ENCODE peak calls at places on chromosomes 16 and 17, in eight cellular contexts. One of them, this sample, is unnamed.

GRCh38 chr17:63399856-63400255 is 46.2 kb downstream of the CYB561 start:
- DNase-seq in lung: peak; percentile 56
- DNase-seq in keratinocyte: no peak
- DNase-seq in CD8-positive, alpha-beta T cell: no peak
- DNase-seq in stomach: peak; percentile 40
- DNase-seq in thoracic aorta: no peak
- DNase-seq in psoas muscle: peak; percentile 65
- DNase-seq in SJCRH30: peak; percentile 96
- DNase-seq in this sample: peak; percentile 48

GRCh38 chr17:71899317-71899716 is 221.5 kb upstream of the SOX9 start:
- DNase-seq in lung: no peak
- DNase-seq in keratinocyte: no peak
- DNase-seq in CD8-positive, alpha-beta T cell: no peak
- DNase-seq in stomach: no peak
- DNase-seq in thoracic aorta: no peak
- DNase-seq in psoas muscle: no peak
- DNase-seq in SJCRH30: no peak
- DNase-seq in this sample: no peak

GRCh38 chr17:82524540-82524939 is 5.0 kb downstream of the FOXK2 start:
- DNase-seq in lung: no peak
- DNase-seq in keratinocyte: no peak
- DNase-seq in CD8-positive, alpha-beta T cell: no peak
- DNase-seq in stomach: no peak
- DNase-seq in thoracic aorta: no peak
- DNase-seq in psoas muscle: no peak
- DNase-seq in SJCRH30: no peak
- DNase-seq in this sample: no peak

GRCh38 chr17:79981090-79981489 is 54.6 kb downstream of the TBC1D16 start:
- DNase-seq in lung: no peak
- DNase-seq in keratinocyte: no peak
- DNase-seq in CD8-positive, alpha-beta T cell: no peak
- DNase-seq in stomach: no peak
- DNase-seq in thoracic aorta: no peak
- DNase-seq in psoas muscle: no peak
- DNase-seq in SJCRH30: no peak
- DNase-seq in this sample: no peak

GRCh38 chr17:61265397-61265796 is 134.2 kb upstream of the TBX2 start:
- DNase-seq in lung: no peak
- DNase-seq in keratinocyte: no peak
- DNase-seq in CD8-positive, alpha-beta T cell: no peak
- DNase-seq in stomach: no peak
- DNase-seq in thoracic aorta: no peak
- DNase-seq in psoas muscle: no peak
- DNase-seq in SJCRH30: no peak
- DNase-seq in this sample: no peak

GRCh38 chr16:47247691-47248090 is 103.9 kb upstream of the NETO2 start:
- DNase-seq in lung: no peak
- DNase-seq in keratinocyte: no peak
- DNase-seq in CD8-positive, alpha-beta T cell: no peak
- DNase-seq in stomach: no peak
- DNase-seq in thoracic aorta: no peak
- DNase-seq in psoas muscle: no peak
- DNase-seq in SJCRH30: no peak
- DNase-seq in this sample: no peak

GRCh38 chr16:17265177-17265576 is 205.6 kb downstream of the XYLT1 start:
- DNase-seq in lung: no peak
- DNase-seq in keratinocyte: no peak
- DNase-seq in CD8-positive, alpha-beta T cell: no peak
- DNase-seq in stomach: no peak
- DNase-seq in thoracic aorta: no peak
- DNase-seq in psoas muscle: no peak
- DNase-seq in SJCRH30: no peak
- DNase-seq in this sample: no peak

GRCh38 chr17:57662644-57663308 is 82.3 kb downstream of the CCDC182 start:
- DNase-seq in lung: peak; percentile 94
- DNase-seq in keratinocyte: peak; percentile 70
- DNase-seq in CD8-positive, alpha-beta T cell: no peak
- DNase-seq in stomach: peak; percentile 92
- DNase-seq in thoracic aorta: peak; percentile 88
- DNase-seq in psoas muscle: peak; percentile 97
- DNase-seq in SJCRH30: peak; percentile 97
- DNase-seq in this sample: peak; percentile 94

GRCh38 chr16:11976850-11977205 is 294 bp downstream of the SNX29 start:
- DNase-seq in lung: no peak
- DNase-seq in keratinocyte: no peak
- DNase-seq in CD8-positive, alpha-beta T cell: no peak
- DNase-seq in stomach: no peak
- DNase-seq in thoracic aorta: no peak
- DNase-seq in psoas muscle: peak; percentile 15
- DNase-seq in SJCRH30: no peak
- DNase-seq in this sample: no peak

GRCh38 chr17:44995602-44996001 is 27.5 kb upstream of the C1QL1 start:
- DNase-seq in lung: no peak
- DNase-seq in keratinocyte: no peak
- DNase-seq in CD8-positive, alpha-beta T cell: no peak
- DNase-seq in stomach: no peak
- DNase-seq in thoracic aorta: no peak
- DNase-seq in psoas muscle: no peak
- DNase-seq in SJCRH30: peak; percentile 74
- DNase-seq in this sample: no peak

GRCh38 chr17:67221062-67221998 is 23.7 kb downstream of the HELZ start:
- DNase-seq in lung: no peak
- DNase-seq in keratinocyte: no peak
- DNase-seq in CD8-positive, alpha-beta T cell: no peak
- DNase-seq in stomach: no peak
- DNase-seq in thoracic aorta: no peak
- DNase-seq in psoas muscle: no peak
- DNase-seq in SJCRH30: peak; percentile 72
- DNase-seq in this sample: no peak

GRCh38 chr16:56789360-56789759 is 59.4 kb downstream of the NUP93 start:
- DNase-seq in lung: peak; percentile 38
- DNase-seq in keratinocyte: no peak
- DNase-seq in CD8-positive, alpha-beta T cell: no peak
- DNase-seq in stomach: peak; percentile 73
- DNase-seq in thoracic aorta: no peak
- DNase-seq in psoas muscle: no peak
- DNase-seq in SJCRH30: peak; percentile 57
- DNase-seq in this sample: peak; percentile 47

GRCh38 chr17:10821770-10822169 is 16.1 kb downstream of the PIRT start:
- DNase-seq in lung: no peak
- DNase-seq in keratinocyte: no peak
- DNase-seq in CD8-positive, alpha-beta T cell: no peak
- DNase-seq in stomach: no peak
- DNase-seq in thoracic aorta: no peak
- DNase-seq in psoas muscle: no peak
- DNase-seq in SJCRH30: no peak
- DNase-seq in this sample: no peak

GRCh38 chr17:30433514-30433913 is 43.7 kb upstream of the GOSR1 start:
- DNase-seq in lung: peak; percentile 58
- DNase-seq in keratinocyte: peak; percentile 1
- DNase-seq in CD8-positive, alpha-beta T cell: no peak
- DNase-seq in stomach: peak; percentile 29
- DNase-seq in thoracic aorta: no peak
- DNase-seq in psoas muscle: no peak
- DNase-seq in SJCRH30: peak; percentile 96
- DNase-seq in this sample: peak; percentile 40

GRCh38 chr17:78116411-78116810 is 12.1 kb downstream of the TMC6 start:
- DNase-seq in lung: no peak
- DNase-seq in keratinocyte: no peak
- DNase-seq in CD8-positive, alpha-beta T cell: no peak
- DNase-seq in stomach: no peak
- DNase-seq in thoracic aorta: no peak
- DNase-seq in psoas muscle: no peak
- DNase-seq in SJCRH30: no peak
- DNase-seq in this sample: no peak

GRCh38 chr17:78120537-78120936 is 8.0 kb downstream of the TMC6 start:
- DNase-seq in lung: no peak
- DNase-seq in keratinocyte: no peak
- DNase-seq in CD8-positive, alpha-beta T cell: no peak
- DNase-seq in stomach: no peak
- DNase-seq in thoracic aorta: no peak
- DNase-seq in psoas muscle: no peak
- DNase-seq in SJCRH30: no peak
- DNase-seq in this sample: no peak

GRCh38 chr17:78117027-78117981 is 11.3 kb downstream of the TMC6 start:
- DNase-seq in lung: no peak
- DNase-seq in keratinocyte: no peak
- DNase-seq in CD8-positive, alpha-beta T cell: no peak
- DNase-seq in stomach: peak; percentile 60
- DNase-seq in thoracic aorta: no peak
- DNase-seq in psoas muscle: no peak
- DNase-seq in SJCRH30: no peak
- DNase-seq in this sample: peak; percentile 59

GRCh38 chr17:78120971-78121800 is 7.4 kb downstream of the TMC6 start:
- DNase-seq in lung: no peak
- DNase-seq in keratinocyte: no peak
- DNase-seq in CD8-positive, alpha-beta T cell: no peak
- DNase-seq in stomach: no peak
- DNase-seq in thoracic aorta: no peak
- DNase-seq in psoas muscle: no peak
- DNase-seq in SJCRH30: no peak
- DNase-seq in this sample: no peak

GRCh38 chr17:78118801-78119241 is 9.7 kb downstream of the TMC6 start:
- DNase-seq in lung: no peak
- DNase-seq in keratinocyte: no peak
- DNase-seq in CD8-positive, alpha-beta T cell: no peak
- DNase-seq in stomach: no peak
- DNase-seq in thoracic aorta: no peak
- DNase-seq in psoas muscle: no peak
- DNase-seq in SJCRH30: no peak
- DNase-seq in this sample: no peak
- H3K4me1 ChIP-seq in lung: peaks cover 3% of the 10 kb centered on the region
- H3K4me1 ChIP-seq in keratinocyte: no peaks in the 10 kb centered on the region
- H3K4me1 ChIP-seq in CD8-positive, alpha-beta T cell: peaks cover 83% of the 10 kb centered on the region
- H3K4me1 ChIP-seq in stomach: peaks cover 5% of the 10 kb centered on the region
- H3K4me1 ChIP-seq in thoracic aorta: peaks cover 6% of the 10 kb centered on the region
- H3K4me1 ChIP-seq in psoas muscle: no peaks in the 10 kb centered on the region
- H3K4me1 ChIP-seq in SJCRH30: no peaks in the 10 kb centered on the region
- H3K4me1 ChIP-seq in this sample: peaks cover 13% of the 10 kb centered on the region

DNA sequence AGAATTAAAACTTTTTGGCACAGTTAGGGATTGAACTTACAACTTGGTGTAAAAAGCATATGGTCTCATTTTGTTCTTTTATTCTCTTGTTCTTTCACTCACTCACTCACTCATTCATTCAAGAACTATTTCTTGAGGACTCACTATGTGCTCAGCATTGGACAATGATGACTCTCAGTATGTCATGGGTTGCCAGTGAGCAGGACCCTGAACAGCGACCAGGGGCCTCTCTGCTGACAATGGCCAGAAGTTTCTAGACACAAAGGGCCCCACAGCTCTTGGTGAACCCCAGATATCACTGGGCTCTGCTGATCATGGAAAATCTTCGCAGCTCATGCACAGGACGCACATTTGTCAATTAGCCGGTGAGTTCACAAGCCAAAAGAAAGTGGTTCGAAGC is 32.4 kb upstream of the TNRC6C start:
- DNase-seq in lung: no peak
- DNase-seq in keratinocyte: no peak
- DNase-seq in CD8-positive, alpha-beta T cell: no peak
- DNase-seq in stomach: no peak
- DNase-seq in thoracic aorta: no peak
- DNase-seq in psoas muscle: no peak
- DNase-seq in SJCRH30: no peak
- DNase-seq in this sample: no peak
- H3K27me3 ChIP-seq in lung: no peaks in the 10 kb centered on the region
- H3K27me3 ChIP-seq in keratinocyte: peaks cover 18% of the 10 kb centered on the region
- H3K27me3 ChIP-seq in CD8-positive, alpha-beta T cell: no peaks in the 10 kb centered on the region
- H3K27me3 ChIP-seq in stomach: peaks cover 54% of the 10 kb centered on the region
- H3K27me3 ChIP-seq in thoracic aorta: no peaks in the 10 kb centered on the region
- H3K27me3 ChIP-seq in psoas muscle: no peaks in the 10 kb centered on the region
- H3K27me3 ChIP-seq in SJCRH30: peaks cover 19% of the 10 kb centered on the region
- H3K27me3 ChIP-seq in this sample: no peaks in the 10 kb centered on the region

DNA sequence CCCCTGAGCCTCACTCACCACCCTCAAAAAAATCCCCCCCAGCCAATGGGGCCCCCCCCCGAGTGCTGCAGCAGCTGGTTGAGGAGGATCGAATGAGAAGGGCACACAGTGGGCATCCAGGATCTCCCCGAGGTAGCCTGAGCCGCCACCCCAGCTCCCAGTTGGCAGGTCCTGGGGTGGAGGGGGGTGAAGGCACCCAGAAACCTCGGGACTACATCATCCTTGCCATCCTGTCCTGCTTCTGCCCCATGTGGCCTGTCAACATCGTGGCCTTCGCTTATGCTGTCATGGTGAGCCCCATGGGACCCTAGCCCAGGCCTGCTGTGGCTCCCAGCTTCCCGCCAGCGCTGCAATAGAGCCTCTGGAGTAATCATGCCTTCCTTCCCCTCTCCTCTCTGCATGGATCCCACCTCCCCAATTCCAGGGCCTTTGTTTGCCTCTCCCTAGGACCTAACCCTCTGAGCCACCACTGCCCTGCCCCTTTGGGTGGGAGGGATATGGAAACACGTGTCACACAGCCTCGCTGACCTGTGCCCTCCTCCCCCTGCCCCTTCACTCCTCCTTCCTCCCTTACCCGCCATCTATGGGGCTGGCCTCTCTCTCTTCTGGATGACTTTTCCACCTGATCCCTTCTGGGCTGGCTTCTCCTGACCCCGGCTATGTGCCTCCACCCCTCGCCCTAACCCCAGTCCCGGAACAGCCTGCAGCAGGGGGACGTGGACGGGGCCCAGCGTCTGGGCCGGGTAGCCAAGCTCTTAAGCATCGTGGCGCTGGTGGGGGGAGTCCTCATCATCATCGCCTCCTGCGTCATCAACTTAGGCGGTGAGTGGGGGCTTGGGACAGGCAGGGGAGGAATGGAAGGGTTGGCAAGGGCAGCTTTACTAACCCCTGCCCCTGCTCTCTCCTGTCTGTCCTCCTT is 1.9 kb downstream of the PRRT2 start:
- DNase-seq in lung: no peak
- DNase-seq in keratinocyte: no peak
- DNase-seq in CD8-positive, alpha-beta T cell: no peak
- DNase-seq in stomach: no peak
- DNase-seq in thoracic aorta: no peak
- DNase-seq in psoas muscle: no peak
- DNase-seq in SJCRH30: no peak
- DNase-seq in this sample: no peak
- H3K4me1 ChIP-seq in lung: peaks cover 25% of the 10 kb centered on the region
- H3K4me1 ChIP-seq in keratinocyte: peaks cover 37% of the 10 kb centered on the region
- H3K4me1 ChIP-seq in CD8-positive, alpha-beta T cell: peaks cover 68% of the 10 kb centered on the region
- H3K4me1 ChIP-seq in stomach: peaks cover 60% of the 10 kb centered on the region
- H3K4me1 ChIP-seq in thoracic aorta: peaks cover 71% of the 10 kb centered on the region
- H3K4me1 ChIP-seq in psoas muscle: peaks cover 40% of the 10 kb centered on the region
- H3K4me1 ChIP-seq in SJCRH30: peaks cover 9% of the 10 kb centered on the region
- H3K4me1 ChIP-seq in this sample: peaks cover 65% of the 10 kb centered on the region

DNA sequence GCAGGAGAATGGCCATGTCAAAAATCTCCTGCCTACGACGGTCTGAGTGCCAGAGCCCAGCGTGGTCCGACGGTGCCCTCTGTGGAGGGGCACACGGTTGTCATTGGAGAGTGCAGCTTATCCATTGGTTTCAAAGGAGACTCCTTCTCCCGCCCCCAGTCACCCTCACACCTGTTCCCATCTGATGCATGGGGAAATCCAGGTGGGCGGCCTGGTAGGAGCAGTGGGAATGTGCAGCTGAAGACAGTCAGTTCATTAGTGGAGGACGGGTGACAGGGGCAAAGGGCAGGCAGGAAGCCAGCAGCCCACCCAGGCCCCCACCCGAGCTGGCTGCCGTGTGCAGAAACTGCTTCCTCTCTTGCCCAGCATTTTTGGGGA is 162.3 kb downstream of the IRF8 start:
- DNase-seq in lung: no peak
- DNase-seq in keratinocyte: no peak
- DNase-seq in CD8-positive, alpha-beta T cell: no peak
- DNase-seq in stomach: no peak
- DNase-seq in thoracic aorta: no peak
- DNase-seq in psoas muscle: no peak
- DNase-seq in SJCRH30: no peak
- DNase-seq in this sample: no peak
- H3K27me3 ChIP-seq in lung: no peaks in the 10 kb centered on the region
- H3K27me3 ChIP-seq in keratinocyte: no peaks in the 10 kb centered on the region
- H3K27me3 ChIP-seq in CD8-positive, alpha-beta T cell: no peaks in the 10 kb centered on the region
- H3K27me3 ChIP-seq in stomach: peaks cover 6% of the 10 kb centered on the region
- H3K27me3 ChIP-seq in thoracic aorta: no peaks in the 10 kb centered on the region
- H3K27me3 ChIP-seq in psoas muscle: no peaks in the 10 kb centered on the region
- H3K27me3 ChIP-seq in SJCRH30: no peaks in the 10 kb centered on the region
- H3K27me3 ChIP-seq in this sample: no peaks in the 10 kb centered on the region

This sample was measured in body of pancreas.